ENCODE peak calls at places on chromosomes 16 and 17, in four cellular contexts. A is mammary epithelial cell, S is pancreas, I is ascending aorta. E is an unnamed sample.

GRCh38 chr16:80337786-80338185 is 203.0 kb upstream of the DYNLRB2 start:
- DNase-seq in A (no peak), S (no peak), I (no peak), E (no peak)

GRCh38 chr16:75116081-75116910 is at the start of gene LDHD:
- DNase-seq in A (peak; percentile 21), S (peak; percentile 91), I (peak; percentile 55), E (no peak)

GRCh38 chr16:67783353-67783725 is 23.0 kb downstream of the RANBP10 start:
- DNase-seq in A (no peak), S (no peak), I (no peak), E (no peak)

GRCh38 chr16:84088695-84089395 is 27.9 kb downstream of the MBTPS1 start:
- DNase-seq in A (no peak), S (no peak), I (no peak), E (no peak)

GRCh38 chr16:84842516-84843148 is 22.8 kb downstream of the CRISPLD2 start:
- DNase-seq in A (peak; percentile 31), S (no peak), I (no peak), E (no peak)

GRCh38 chr16:27268376-27269299 is at the start of gene NSMCE1:
- DNase-seq in A (peak; percentile 91), S (peak; percentile 96), I (peak; percentile 77), E (peak; percentile 67)

GRCh38 chr17:42676424-42677011 is at the start of gene PLEKHH3:
- DNase-seq in A (peak; percentile 45), S (no peak), I (no peak), E (no peak)

GRCh38 chr16:84820771-84821170 is 986 bp downstream of the CRISPLD2 start:
- DNase-seq in A (no peak), S (no peak), I (no peak), E (no peak)

GRCh38 chr17:82937411-82938371 is 97.9 kb upstream of the ZNF750 start:
- DNase-seq in A (no peak), S (no peak), I (no peak), E (no peak)

GRCh38 chr16:50547944-50548658 is at the start of gene NKD1:
- DNase-seq in A (peak; percentile 41), S (peak; percentile 61), I (no peak), E (no peak)

GRCh38 chr16:80027007-80027965 is 426.7 kb upstream of the MAF start:
- DNase-seq in A (peak; percentile 99), S (peak; percentile 5), I (peak; percentile 26), E (peak; percentile 98)

GRCh38 chr17:50939542-50939794 is 73.3 kb upstream of the TOB1 start:
- DNase-seq in A (no peak), S (no peak), I (no peak), E (no peak)

GRCh38 chr17:1907818-1908698 is 78.3 kb downstream of the RPA1 start:
- DNase-seq in A (no peak), S (no peak), I (no peak), E (no peak)

GRCh38 chr17:73126716-73127473 is 34.4 kb upstream of the SLC39A11 start:
- DNase-seq in A (no peak), S (no peak), I (no peak), E (no peak)

GRCh38 chr17:15945493-15946209 is 721 bp downstream of the ADORA2B start:
- DNase-seq in A (peak; percentile 36), S (no peak), I (no peak), E (no peak)

GRCh38 chr16:30585022-30585399 is 486 bp downstream of the ZNF785 start:
- DNase-seq in A (no peak), S (no peak), I (no peak), E (no peak)

GRCh38 chr17:38443356-38444026 is 15.2 kb downstream of the ARHGAP23 start:
- DNase-seq in A (no peak), S (no peak), I (no peak), E (no peak)

GRCh38 chr17:1442187-1442586 is 13.8 kb downstream of the CRK start:
- DNase-seq in A (no peak), S (no peak), I (no peak), E (no peak)

GRCh38 chr17:20155258-20156195 is 146.4 kb downstream of the SPECC1 start:
- DNase-seq in A (peak; percentile 99), S (peak; percentile 97), I (peak; percentile 97), E (peak; percentile 93)

GRCh38 chr17:31494259-31495048 is 103.0 kb downstream of the RAB11FIP4 start:
- DNase-seq in A (peak; percentile 67), S (no peak), I (no peak), E (peak; percentile 83)

GRCh38 chr17:7557825-7558543 is 566 bp upstream of the TNFSF13 start:
- DNase-seq in A (peak; percentile 37), S (peak; percentile 97), I (peak; percentile 80), E (no peak)

GRCh38 chr16:20624882-20625807 is 49.0 kb upstream of the ACSM2B start:
- DNase-seq in A (no peak), S (no peak), I (no peak), E (no peak)

GRCh38 chr17:48441231-48441711 is 11.3 kb upstream of the SKAP1 start:
- DNase-seq in A (no peak), S (no peak), I (no peak), E (no peak)

GRCh38 chr16:27242868-27243590 is 25.5 kb downstream of the NSMCE1 start:
- DNase-seq in A (no peak), S (no peak), I (peak; percentile 26), E (no peak)

DNA sequence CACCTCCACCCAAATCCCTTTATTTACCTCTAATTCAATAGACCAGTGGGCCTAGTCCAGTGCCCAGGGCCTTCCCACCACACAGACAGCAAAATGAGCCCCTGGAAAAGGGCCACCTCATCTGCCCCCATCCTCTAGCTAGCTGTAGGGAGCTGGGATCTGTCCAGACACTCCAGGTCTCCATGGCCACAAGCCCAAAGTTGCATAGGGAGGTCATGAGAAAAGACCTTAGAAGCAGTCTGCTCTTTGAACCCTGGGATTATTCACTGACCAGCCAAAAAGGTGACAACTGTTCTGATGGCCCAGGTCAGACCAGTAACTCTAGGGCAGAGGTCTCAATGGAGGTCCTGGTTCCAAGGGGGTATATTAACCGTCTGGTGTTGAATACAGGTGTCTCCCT is 2.0 kb downstream of the CUEDC1 start:
- DNase-seq in A (no peak), S (no peak), I (no peak), E (no peak)
- H3K27ac ChIP-seq in A (no peak overlapping the region), S (peak overlapping the region; percentile 92), I (peak overlapping the region; percentile 97), E (no peak overlapping the region)

GRCh38 chr17:67439269-67439668 is 62.2 kb downstream of the PITPNC1 start:
- DNase-seq in A (no peak), S (no peak), I (no peak), E (no peak)
- H3K4me1 ChIP-seq in A (peaks cover 7% of the 10 kb centered on the region), S (peaks cover 20% of the 10 kb centered on the region), I (no peaks in the 10 kb centered on the region), E (peaks cover 17% of the 10 kb centered on the region)

DNA sequence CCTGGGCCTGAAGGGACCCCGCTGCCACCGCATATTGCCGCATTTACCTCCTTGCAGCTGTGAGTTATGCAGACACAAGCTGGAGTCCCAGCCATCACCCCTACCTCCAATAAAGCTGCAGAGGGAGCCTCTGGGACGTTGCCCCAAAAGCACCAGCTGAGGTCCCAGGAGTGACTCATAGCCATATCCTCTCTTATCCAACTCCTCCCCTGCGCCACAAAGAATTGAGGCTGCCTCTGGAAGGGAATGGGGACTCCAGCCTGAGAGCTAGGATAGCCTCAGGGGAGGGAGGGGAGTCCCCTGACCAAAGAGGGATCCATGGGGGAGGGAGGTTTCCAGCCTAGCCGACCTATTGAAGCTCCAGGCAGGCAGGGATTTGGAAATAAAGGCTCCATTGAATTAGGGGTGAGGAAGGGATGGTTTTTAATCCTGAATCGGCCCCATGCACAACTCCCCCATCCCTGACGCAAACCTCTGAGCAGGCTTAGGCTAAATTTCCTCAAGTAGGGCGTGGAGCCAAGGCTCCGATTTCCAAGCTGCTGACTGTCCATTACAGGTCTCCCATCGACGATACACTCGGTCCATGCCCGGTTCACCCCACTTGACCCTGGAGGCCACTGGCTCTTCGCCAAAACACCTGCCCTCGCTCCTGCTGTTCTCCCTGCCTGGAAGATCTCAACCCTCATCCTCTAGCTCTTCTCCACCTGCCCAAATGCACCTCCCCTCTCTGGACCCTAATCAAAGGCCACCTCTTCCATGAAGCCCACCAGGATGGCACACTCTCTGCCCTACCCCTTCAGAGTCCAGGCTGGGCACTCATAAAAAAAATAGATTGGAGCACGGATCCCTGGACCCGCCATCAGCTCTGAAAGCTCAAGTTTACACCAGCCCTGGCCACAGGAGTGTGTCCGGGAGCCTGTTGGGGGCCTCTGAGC is 27.5 kb downstream of the PIMREG start:
- DNase-seq in A (peak; percentile 72), S (no peak), I (no peak), E (peak; percentile 72)
- TF ChIP-seq CTCF in A (peak; percentile 35), S (no peak), I (no peak), E (peak; percentile 56)

DNA sequence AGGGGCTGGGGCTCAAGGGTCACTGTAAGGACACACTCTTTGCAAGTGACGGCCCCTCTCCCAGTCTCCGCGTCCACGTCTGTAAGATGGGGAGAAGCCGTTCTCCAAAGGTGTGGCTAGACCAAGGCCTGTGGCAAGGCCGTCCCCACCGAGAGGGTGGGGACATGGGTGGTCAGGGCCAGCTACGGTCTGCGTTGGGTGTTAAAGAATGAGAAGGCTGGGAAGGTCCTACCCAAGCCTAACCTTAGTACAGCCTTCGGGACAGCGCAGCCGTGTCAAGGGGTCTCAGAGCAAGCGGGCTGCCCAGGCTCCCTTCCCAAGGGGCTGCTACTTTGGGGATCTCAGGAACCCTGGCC is 1.9 kb downstream of the C1QTNF8 start:
- DNase-seq in A (no peak), S (no peak), I (no peak), E (no peak)
- H3K27ac ChIP-seq in A (no peak overlapping the region), S (no peak overlapping the region), I (peak overlapping the region; percentile 90), E (no peak overlapping the region)

DNA sequence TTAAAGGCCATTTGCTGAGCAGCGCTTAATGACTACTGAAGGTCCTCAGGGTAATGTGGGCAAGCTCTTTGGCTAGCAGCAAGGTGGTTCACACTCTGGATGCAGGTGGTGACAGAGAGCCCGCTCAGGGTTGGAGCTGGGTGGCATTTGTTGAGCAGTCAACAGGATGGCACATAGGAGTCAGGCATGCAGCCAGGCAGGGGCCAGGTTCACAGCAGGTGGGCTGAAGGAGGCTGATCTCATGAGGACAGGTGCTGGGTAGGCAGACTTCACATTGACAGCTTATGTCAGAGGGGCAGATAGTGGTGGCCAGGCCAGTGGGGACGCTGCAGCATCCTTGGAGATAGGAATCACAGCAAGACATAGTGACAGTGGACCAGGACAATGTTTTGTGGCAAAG is 4.5 kb downstream of the KRTAP3-1 start:
- DNase-seq in A (no peak), S (no peak), I (no peak), E (no peak)
- H3K4me1 ChIP-seq in A (peaks cover 12% of the 10 kb centered on the region), S (no peaks in the 10 kb centered on the region), I (no peaks in the 10 kb centered on the region), E (peaks cover 10% of the 10 kb centered on the region)

GRCh38 chr17:27751166-27751565 is 49.2 kb downstream of the NOS2 start:
- DNase-seq in A (no peak), S (no peak), I (no peak), E (no peak)

GRCh38 chr17:27747462-27748359 is 52.6 kb downstream of the NOS2 start:
- DNase-seq in A (no peak), S (no peak), I (no peak), E (no peak)

GRCh38 chr17:27746881-27747280 is 53.4 kb downstream of the NOS2 start:
- DNase-seq in A (no peak), S (no peak), I (no peak), E (no peak)

GRCh38 chr17:27751622-27752490 is 48.5 kb downstream of the NOS2 start:
- DNase-seq in A (peak; percentile 14), S (no peak), I (no peak), E (peak; percentile 52)

DNA sequence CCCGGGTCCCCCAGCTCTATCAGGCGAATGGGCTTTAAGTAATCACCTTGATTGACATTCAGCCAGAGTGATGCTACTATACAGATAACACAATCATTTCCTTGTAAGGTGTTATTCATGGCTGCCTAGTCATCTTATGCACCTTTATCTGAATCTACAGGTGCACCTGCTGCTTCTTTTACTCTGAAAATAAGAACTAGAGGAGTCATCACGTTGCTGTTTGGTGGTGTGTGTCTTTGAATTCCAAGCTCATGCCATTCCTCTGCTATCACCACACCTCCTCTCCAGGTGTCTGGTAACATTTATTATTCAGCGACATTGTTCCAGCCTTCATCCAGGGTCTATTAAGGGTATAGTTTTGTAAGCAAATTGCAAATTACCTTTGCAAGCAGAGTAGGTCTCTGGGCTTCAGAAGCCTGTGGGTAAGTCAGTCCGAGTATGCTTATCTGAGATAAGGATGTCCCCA is 51.9 kb downstream of the NOS2 start:
- DNase-seq in A (no peak), S (no peak), I (no peak), E (no peak)
- TF ChIP-seq CTCF in A (no peak), S (no peak), I (no peak), E (no peak)